ENCODE peak calls at places on chromosomes 4 and X, in nine cellular contexts. K is mammary epithelial cell; V is hepatic stellate cell; Z is stimulated activated effector memory CD8-positive, alpha-beta T cell treated with anti-CD3 and anti-CD28 coated beads, Interleukin-12 subunit alpha, Interleukin-12 subunit beta, amount 100 ng/mL, for 72 hours; T is left cardiac atrium; W is NCI-H2171; R is AG10803; Q is nephron progenitor cell; E is Right ventricle myocardium superior. H is an unnamed sample.

GRCh38 chr4:48898733-48899431 is 7.7 kb downstream of the OCIAD2 start:
- DNase-seq in K (no peak), V (no peak), Z (no peak), T (no peak), W (no peak), R (no peak), Q (no peak), E (no peak), H (no peak)

GRCh38 chr4:140238353-140239041 is 84.5 kb upstream of the MAML3 start:
- DNase-seq in K (peak; percentile 46), V (peak; percentile 66), Z (no peak), T (peak; percentile 93), W (peak; percentile 80), R (peak; percentile 91), Q (peak; percentile 25), E (peak; percentile 95), H (peak; percentile 76)

GRCh38 chr4:115664285-115664684 is 550.9 kb upstream of the NDST4 start:
- DNase-seq in K (no peak), V (no peak), Z (no peak), T (no peak), W (no peak), R (no peak), Q (no peak), E (no peak), H (no peak)

GRCh38 chrX:28582494-28582893 is 4.8 kb upstream of the IL1RAPL1 start:
- DNase-seq in K (no peak), V (no peak), Z (no peak), T (no peak), W (no peak), R (no peak), Q (no peak), E (no peak), H (no peak)

GRCh38 chrX:15224747-15225146 is 45.1 kb downstream of the ASB9 start:
- DNase-seq in K (no peak), V (no peak), Z (no peak), T (no peak), W (no peak), R (no peak), Q (no peak), E (no peak), H (no peak)

GRCh38 chrX:35722128-35722527 is 76.0 kb upstream of the MAGEB16 start:
- DNase-seq in K (no peak), V (no peak), Z (no peak), T (no peak), W (no peak), R (no peak), Q (no peak), E (no peak), H (no peak)

GRCh38 chr4:147408189-147408588 is 72.7 kb upstream of the EDNRA start:
- DNase-seq in K (no peak), V (no peak), Z (no peak), T (no peak), W (no peak), R (no peak), Q (no peak), E (peak; percentile 36), H (no peak)

GRCh38 chr4:83974111-83974789 is 438.3 kb downstream of the GPAT3 start:
- DNase-seq in K (peak; percentile 57), V (no peak), Z (no peak), T (no peak), W (no peak), R (no peak), Q (no peak), E (no peak), H (no peak)

GRCh38 chrX:107429090-107429489 is 20.4 kb upstream of the FRMPD3 start:
- DNase-seq in K (no peak), V (no peak), Z (no peak), T (no peak), W (no peak), R (peak; percentile 23), Q (peak; percentile 35), E (no peak), H (no peak)

GRCh38 chrX:72609313-72609712 is 36.7 kb upstream of the HDAC8 start:
- DNase-seq in K (peak; percentile 7), V (no peak), Z (no peak), T (no peak), W (no peak), R (no peak), Q (no peak), E (no peak), H (no peak)

GRCh38 chrX:31508338-31508737 is 436.5 kb upstream of the FTHL17 start:
- DNase-seq in K (peak; percentile 10), V (peak; percentile 14), Z (no peak), T (no peak), W (no peak), R (peak; percentile 32), Q (no peak), E (no peak), H (no peak)

GRCh38 chr4:175614880-175615279 is 197.2 kb downstream of the GPM6A start:
- DNase-seq in K (no peak), V (no peak), Z (no peak), T (no peak), W (no peak), R (no peak), Q (no peak), E (no peak), H (no peak)

GRCh38 chr4:96675420-96675819 is 835.5 kb downstream of the PDHA2 start:
- DNase-seq in K (no peak), V (no peak), Z (no peak), T (no peak), W (no peak), R (no peak), Q (no peak), E (no peak), H (no peak)

GRCh38 chr4:173878701-173879100 is 348.7 kb upstream of the HAND2 start:
- DNase-seq in K (no peak), V (no peak), Z (no peak), T (peak; percentile 68), W (no peak), R (no peak), Q (no peak), E (peak; percentile 44), H (no peak)

GRCh38 chrX:69991685-69992084 is 58.1 kb downstream of the AWAT2 start:
- DNase-seq in K (no peak), V (no peak), Z (no peak), T (no peak), W (peak; percentile 24), R (no peak), Q (no peak), E (no peak), H (no peak)

GRCh38 chr4:41144812-41145211 is 69.5 kb downstream of the APBB2 start:
- DNase-seq in K (peak; percentile 68), V (no peak), Z (no peak), T (no peak), W (no peak), R (peak; percentile 54), Q (no peak), E (no peak), H (no peak)

GRCh38 chr4:17094811-17095210 is 196.4 kb upstream of the LDB2 start:
- DNase-seq in K (no peak), V (no peak), Z (no peak), T (no peak), W (no peak), R (peak; percentile 34), Q (no peak), E (no peak), H (no peak)

GRCh38 chrX:76427560-76428242 is at the start of gene MAGEE1:
- DNase-seq in K (peak; percentile 64), V (peak; percentile 64), Z (peak; percentile 53), T (peak; percentile 77), W (peak; percentile 28), R (peak; percentile 54), Q (peak; percentile 78), E (peak; percentile 83), H (peak; percentile 30)

GRCh38 chrX:386768-387575 is at the start of gene PPP2R3B:
- DNase-seq in K (peak; percentile 96), V (peak; percentile 100), Z (peak; percentile 94), T (peak; percentile 99), W (no peak), R (peak; percentile 97), Q (peak; percentile 99), E (peak; percentile 99), H (peak; percentile 84)

GRCh38 chrX:139930923-139931645 is 1.8 kb downstream of the ATP11C start:
- DNase-seq in K (peak; percentile 23), V (peak; percentile 21), Z (peak; percentile 4), T (peak; percentile 27), W (no peak), R (no peak), Q (peak; percentile 32), E (peak; percentile 46), H (no peak)

GRCh38 chrX:24026403-24026801 is 584 bp downstream of the KLHL15 start:
- DNase-seq in K (no peak), V (peak; percentile 36), Z (no peak), T (no peak), W (no peak), R (no peak), Q (no peak), E (no peak), H (no peak)

GRCh38 chr4:3460926-3461325 is 2.2 kb upstream of the DOK7 start:
- DNase-seq in K (no peak), V (no peak), Z (no peak), T (no peak), W (no peak), R (no peak), Q (no peak), E (no peak), H (no peak)

GRCh38 chrX:107700317-107700774 is 72.0 kb downstream of the PRPS1 start:
- DNase-seq in K (peak; percentile 56), V (no peak), Z (no peak), T (no peak), W (no peak), R (peak; percentile 29), Q (no peak), E (no peak), H (no peak)

GRCh38 chr4:25770844-25771243 is 91.9 kb downstream of the SEL1L3 start:
- DNase-seq in K (no peak), V (no peak), Z (no peak), T (no peak), W (no peak), R (peak; percentile 38), Q (no peak), E (no peak), H (no peak)

GRCh38 chrX:112759512-112759911 is 79.8 kb upstream of the LHFPL1 start:
- DNase-seq in K (no peak), V (no peak), Z (no peak), T (no peak), W (no peak), R (no peak), Q (no peak), E (no peak), H (no peak)

GRCh38 chr4:109207060-109207459 is 95.4 kb downstream of the COL25A1 start:
- DNase-seq in K (peak; percentile 11), V (no peak), Z (no peak), T (no peak), W (peak; percentile 49), R (peak; percentile 11), Q (no peak), E (no peak), H (no peak)

GRCh38 chr4:74197123-74197522 is 39.2 kb downstream of the MTHFD2L start:
- DNase-seq in K (no peak), V (no peak), Z (no peak), T (no peak), W (no peak), R (no peak), Q (no peak), E (no peak), H (no peak)

GRCh38 chrX:40244980-40245379 is 147.2 kb upstream of the BCOR start:
- DNase-seq in K (no peak), V (no peak), Z (no peak), T (no peak), W (no peak), R (no peak), Q (no peak), E (no peak), H (no peak)

GRCh38 chr4:186724048-186724860 is 598 bp upstream of the FAT1 start:
- DNase-seq in K (peak; percentile 39), V (peak; percentile 67), Z (no peak), T (peak; percentile 56), W (no peak), R (peak; percentile 64), Q (peak; percentile 62), E (peak; percentile 74), H (no peak)

GRCh38 chrX:139297638-139298037 is 232.9 kb upstream of the F9 start:
- DNase-seq in K (no peak), V (no peak), Z (no peak), T (no peak), W (no peak), R (no peak), Q (no peak), E (no peak), H (no peak)